ENCODE peak calls at places on chromosomes 2 and 18, in five cellular contexts. One of them, this sample, is unnamed.

GRCh38 chr2:124970065-124970464 is 945.0 kb downstream of the CNTNAP5 start:
- DNase-seq in A549: no peak
- DNase-seq in H1: no peak
- DNase-seq in HepG2: no peak
- DNase-seq in stomach: no peak
- DNase-seq in this sample: no peak

GRCh38 chr18:61360440-61361383 is 27.5 kb downstream of the CDH20 start:
- DNase-seq in H1: no peak
- DNase-seq in HepG2: no peak
- DNase-seq in stomach: no peak
- DNase-seq in A549: no peak
- DNase-seq in this sample: no peak

GRCh38 chr18:3500016-3500415 is 50.0 kb downstream of the TGIF1 start:
- DNase-seq in HepG2: peak; percentile 8
- DNase-seq in A549: no peak
- DNase-seq in stomach: no peak
- DNase-seq in H1: no peak
- DNase-seq in this sample: no peak

GRCh38 chr18:63578357-63578958 is 8.7 kb upstream of the SERPINB13 start:
- DNase-seq in A549: no peak
- DNase-seq in stomach: no peak
- DNase-seq in H1: no peak
- DNase-seq in HepG2: peak; percentile 23
- DNase-seq in this sample: no peak

GRCh38 chr2:66433945-66434678 is 813 bp upstream of the MEIS1 start:
- DNase-seq in stomach: peak; percentile 69
- DNase-seq in HepG2: peak; percentile 33
- DNase-seq in H1: no peak
- DNase-seq in A549: peak; percentile 60
- DNase-seq in this sample: peak; percentile 78

GRCh38 chr18:26574958-26575864 is 26.9 kb upstream of the KCTD1 start:
- DNase-seq in HepG2: peak; percentile 52
- DNase-seq in stomach: peak; percentile 55
- DNase-seq in A549: peak; percentile 64
- DNase-seq in H1: peak; percentile 62
- DNase-seq in this sample: peak; percentile 64

GRCh38 chr2:45029215-45029614 is 20.0 kb upstream of the SIX2 start:
- DNase-seq in stomach: no peak
- DNase-seq in A549: no peak
- DNase-seq in HepG2: no peak
- DNase-seq in H1: no peak
- DNase-seq in this sample: no peak

GRCh38 chr2:20326163-20326780 is 24.4 kb downstream of the PUM2 start:
- DNase-seq in HepG2: peak; percentile 58
- DNase-seq in stomach: peak; percentile 61
- DNase-seq in H1: no peak
- DNase-seq in A549: peak; percentile 50
- DNase-seq in this sample: peak; percentile 53

GRCh38 chr18:50281972-50282520 is 723 bp upstream of the MBD1 start:
- DNase-seq in HepG2: no peak
- DNase-seq in stomach: no peak
- DNase-seq in H1: no peak
- DNase-seq in A549: no peak
- DNase-seq in this sample: peak; percentile 28

GRCh38 chr2:126822921-126823320 is 75.8 kb upstream of the TEX51 start:
- DNase-seq in HepG2: no peak
- DNase-seq in H1: no peak
- DNase-seq in A549: no peak
- DNase-seq in stomach: no peak
- DNase-seq in this sample: no peak

GRCh38 chr18:47110875-47111274 is 39.4 kb downstream of the HDHD2 start:
- DNase-seq in HepG2: no peak
- DNase-seq in stomach: no peak
- DNase-seq in H1: no peak
- DNase-seq in A549: no peak
- DNase-seq in this sample: no peak
- H3K4me1 ChIP-seq in HepG2: no peaks in the 10 kb centered on the region
- H3K4me1 ChIP-seq in stomach: no peaks in the 10 kb centered on the region
- H3K4me1 ChIP-seq in H1: peaks cover 5% of the 10 kb centered on the region
- H3K4me1 ChIP-seq in A549: no peaks in the 10 kb centered on the region
- H3K4me1 ChIP-seq in this sample: no peaks in the 10 kb centered on the region

GRCh38 chr2:69677914-69678313 is 34.4 kb upstream of the AAK1 start:
- DNase-seq in stomach: no peak
- DNase-seq in H1: no peak
- DNase-seq in A549: no peak
- DNase-seq in HepG2: no peak
- DNase-seq in this sample: no peak
- H3K4me3 ChIP-seq in stomach: no peak overlapping the region
- H3K4me3 ChIP-seq in H1: no peak overlapping the region
- H3K4me3 ChIP-seq in A549: no peak overlapping the region
- H3K4me3 ChIP-seq in HepG2: no peak overlapping the region
- H3K4me3 ChIP-seq in this sample: no peak overlapping the region

GRCh38 chr2:172047486-172048194 is 37.7 kb upstream of the DLX1 start:
- DNase-seq in A549: no peak
- DNase-seq in HepG2: peak; percentile 34
- DNase-seq in stomach: no peak
- DNase-seq in H1: no peak
- DNase-seq in this sample: no peak

GRCh38 chr2:172048996-172049503 is 36.3 kb upstream of the DLX1 start:
- DNase-seq in HepG2: no peak
- DNase-seq in stomach: no peak
- DNase-seq in H1: no peak
- DNase-seq in A549: no peak
- DNase-seq in this sample: no peak

GRCh38 chr2:172048195-172048995 is 36.9 kb upstream of the DLX1 start:
- DNase-seq in HepG2: no peak
- DNase-seq in stomach: no peak
- DNase-seq in H1: no peak
- DNase-seq in A549: no peak
- DNase-seq in this sample: no peak

GRCh38 chr2:172046866-172047265 is 38.4 kb upstream of the DLX1 start:
- DNase-seq in stomach: no peak
- DNase-seq in A549: no peak
- DNase-seq in H1: no peak
- DNase-seq in HepG2: no peak
- DNase-seq in this sample: no peak

DNA sequence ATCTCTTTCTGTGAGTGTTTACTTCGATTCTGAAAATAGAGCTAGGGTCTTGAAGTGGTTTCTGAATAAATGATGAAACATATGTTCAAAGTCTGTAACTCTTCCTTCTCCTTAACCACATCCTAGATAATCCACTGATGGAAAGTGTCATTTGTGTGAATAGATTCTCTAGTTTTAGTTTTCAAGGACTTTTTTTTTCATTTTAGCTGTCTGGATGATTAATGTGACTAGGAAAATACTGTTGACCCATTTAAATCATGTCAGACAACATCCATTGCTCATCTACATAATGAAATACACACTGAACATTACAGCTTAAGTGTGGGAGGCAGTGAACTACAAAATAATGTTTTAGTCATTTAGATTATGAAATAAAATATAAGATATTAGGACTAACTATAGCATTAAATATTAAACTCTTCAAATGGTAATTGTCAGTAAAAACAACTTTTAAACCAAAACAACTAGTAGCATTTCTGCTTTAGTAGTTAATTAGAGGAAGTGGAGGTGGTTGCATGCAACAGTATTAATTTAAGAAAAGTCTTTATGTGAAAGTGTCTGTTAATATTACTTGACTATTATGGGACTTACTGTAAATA is 39.1 kb upstream of the DLX1 start:
- DNase-seq in A549: no peak
- DNase-seq in H1: no peak
- DNase-seq in HepG2: no peak
- DNase-seq in stomach: no peak
- DNase-seq in this sample: no peak
- TF ChIP-seq EP300 in A549: no peak
- TF ChIP-seq EP300 in H1: no peak
- TF ChIP-seq EP300 in HepG2: no peak
- TF ChIP-seq EP300 in stomach: no peak
- TF ChIP-seq EP300 in this sample: no peak

DNA sequence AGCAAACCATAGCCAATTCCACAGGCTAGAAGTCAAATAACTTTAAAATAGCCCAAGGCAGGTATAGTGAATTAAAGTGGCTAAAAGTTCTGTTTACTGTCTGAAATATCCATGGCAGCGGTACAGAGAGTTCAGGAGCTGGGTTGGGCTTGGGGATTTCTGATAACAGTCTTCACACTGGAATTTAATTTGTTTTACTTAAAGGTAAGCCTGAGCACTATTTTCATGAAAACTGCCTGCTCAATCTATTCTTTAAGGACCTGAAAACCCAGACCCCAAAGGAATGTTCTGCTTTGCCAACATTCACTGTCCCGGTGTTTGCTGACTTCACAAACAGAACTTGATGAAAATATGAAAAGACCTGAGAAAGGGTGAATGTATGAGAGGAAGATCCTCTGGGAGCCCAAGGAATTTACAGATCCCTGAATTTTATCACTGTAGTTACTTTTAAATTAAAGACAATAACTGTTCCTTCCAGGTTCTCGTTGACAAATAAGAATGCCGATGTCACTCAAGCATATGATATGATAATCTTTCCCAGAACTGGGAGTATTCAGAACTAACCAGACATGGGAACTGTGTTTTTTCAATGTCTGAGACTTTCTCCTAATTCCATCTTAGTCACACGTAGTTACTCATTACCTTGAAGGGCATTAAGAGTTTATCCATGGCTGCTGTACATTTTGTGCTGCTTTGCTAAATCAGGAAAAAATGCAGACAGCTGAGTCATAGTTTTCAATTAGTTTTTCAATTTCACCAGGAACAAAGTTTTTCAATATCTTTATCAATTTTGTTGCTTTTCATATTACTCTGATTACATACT is 28.3 kb upstream of the ITGB6 start:
- DNase-seq in A549: peak; percentile 58
- DNase-seq in HepG2: no peak
- DNase-seq in stomach: no peak
- DNase-seq in H1: no peak
- DNase-seq in this sample: no peak
- H3K4me1 ChIP-seq in A549: peaks cover 91% of the 10 kb centered on the region
- H3K4me1 ChIP-seq in HepG2: peaks cover 27% of the 10 kb centered on the region
- H3K4me1 ChIP-seq in stomach: peaks cover 77% of the 10 kb centered on the region
- H3K4me1 ChIP-seq in H1: no peaks in the 10 kb centered on the region
- H3K4me1 ChIP-seq in this sample: peaks cover 2% of the 10 kb centered on the region

GRCh38 chr2:49917654-49918053 is 763.3 kb upstream of the FSHR start:
- DNase-seq in HepG2: no peak
- DNase-seq in stomach: no peak
- DNase-seq in H1: no peak
- DNase-seq in A549: no peak
- DNase-seq in this sample: no peak

GRCh38 chr2:49913025-49913424 is 758.7 kb upstream of the FSHR start:
- DNase-seq in HepG2: no peak
- DNase-seq in H1: no peak
- DNase-seq in A549: no peak
- DNase-seq in stomach: no peak
- DNase-seq in this sample: no peak

DNA sequence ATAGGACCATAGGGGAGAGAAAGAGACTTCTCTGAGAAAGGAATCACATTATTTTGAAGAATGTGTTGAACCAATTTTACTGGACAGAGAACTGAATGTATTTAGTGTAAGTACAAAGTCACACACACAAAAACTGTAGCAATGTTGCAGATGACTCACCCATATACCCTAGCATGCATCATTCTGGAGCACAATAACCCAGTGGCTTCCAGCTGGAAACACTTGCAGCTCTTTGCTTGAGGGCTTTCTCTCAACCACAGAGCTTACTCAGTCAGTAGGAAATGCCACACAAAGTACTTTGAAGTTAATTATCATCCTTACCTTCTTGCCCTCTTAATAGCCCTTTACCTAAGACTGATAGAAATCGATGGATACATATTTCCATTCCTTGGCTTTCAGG is 760.0 kb upstream of the FSHR start:
- DNase-seq in A549: no peak
- DNase-seq in H1: peak; percentile 15
- DNase-seq in HepG2: no peak
- DNase-seq in stomach: no peak
- DNase-seq in this sample: no peak
- H3K4me3 ChIP-seq in A549: no peak overlapping the region
- H3K4me3 ChIP-seq in H1: no peak overlapping the region
- H3K4me3 ChIP-seq in HepG2: no peak overlapping the region
- H3K4me3 ChIP-seq in stomach: no peak overlapping the region
- H3K4me3 ChIP-seq in this sample: no peak overlapping the region

This sample was measured in ovary.